ENCODE peak calls at places on chromosomes 6 and 20, in four cellular contexts. O is Calu3, F is midbrain, J is AG04450. I is an unnamed sample.

GRCh38 chr6:14328163-14328562 is 210.6 kb downstream of the CD83 start:
- DNase-seq in O (no peak), F (no peak), J (no peak), I (no peak)

GRCh38 chr6:125066964-125067363 is 86.6 kb upstream of the TPD52L1 start:
- DNase-seq in O (peak; percentile 4), F (no peak), J (no peak), I (no peak)

GRCh38 chr6:158837684-158838625 is 18.8 kb upstream of the EZR start:
- DNase-seq in O (no peak), F (no peak), J (no peak), I (no peak)

GRCh38 chr6:26222587-26222986 is 135.4 kb downstream of the HFE start:
- DNase-seq in O (no peak), F (no peak), J (no peak), I (no peak)

GRCh38 chr20:44918761-44919160 is 8.9 kb downstream of the PABPC1L start:
- DNase-seq in O (no peak), F (no peak), J (no peak), I (no peak)

GRCh38 chr20:47809561-47809960 is 24.3 kb upstream of the SULF2 start:
- DNase-seq in O (peak; percentile 95), F (no peak), J (no peak), I (no peak)

GRCh38 chr6:11263185-11263817 is 30.8 kb upstream of the NEDD9 start:
- DNase-seq in O (peak; percentile 51), F (no peak), J (peak; percentile 43), I (peak; percentile 26)

GRCh38 chr20:7240490-7240889 is 473.0 kb downstream of the BMP2 start:
- DNase-seq in O (no peak), F (no peak), J (no peak), I (no peak)

GRCh38 chr6:10019851-10020250 is 395.0 kb downstream of the TFAP2A start:
- DNase-seq in O (no peak), F (no peak), J (no peak), I (no peak)

GRCh38 chr6:34358389-34358906 is 34.0 kb downstream of the NUDT3 start:
- DNase-seq in O (peak; percentile 29), F (no peak), J (no peak), I (peak; percentile 46)

GRCh38 chr20:21388566-21388965 is 8.8 kb downstream of the NKX2-4 start:
- DNase-seq in O (no peak), F (no peak), J (no peak), I (no peak)

GRCh38 chr20:6756961-6757595 is 10.4 kb upstream of the BMP2 start:
- DNase-seq in O (no peak), F (no peak), J (no peak), I (no peak)

GRCh38 chr6:16785496-16785895 is 24.2 kb upstream of the ATXN1 start:
- DNase-seq in O (no peak), F (no peak), J (no peak), I (no peak)

GRCh38 chr6:48933136-48933535 is 529.9 kb downstream of the MMUT start:
- DNase-seq in O (no peak), F (no peak), J (no peak), I (no peak)

GRCh38 chr6:15389759-15390723 is 144.2 kb downstream of the JARID2 start:
- DNase-seq in O (peak; percentile 15), F (peak; percentile 71), J (no peak), I (peak; percentile 30)

GRCh38 chr6:11007715-11008608 is 36.1 kb downstream of the ELOVL2 start:
- DNase-seq in O (peak; percentile 3), F (no peak), J (no peak), I (no peak)

GRCh38 chr20:24769878-24770627 is 179.0 kb upstream of the CST7 start:
- DNase-seq in O (no peak), F (no peak), J (no peak), I (no peak)

GRCh38 chr6:25590986-25591385 is 61.0 kb upstream of the SCGN start:
- DNase-seq in O (no peak), F (no peak), J (no peak), I (no peak)

GRCh38 chr6:142478117-142478516 is 176.3 kb downstream of the ADGRG6 start:
- DNase-seq in O (no peak), F (no peak), J (no peak), I (no peak)

GRCh38 chr6:138975815-138976214 is 12.2 kb downstream of the REPS1 start:
- DNase-seq in O (no peak), F (no peak), J (no peak), I (no peak)

GRCh38 chr6:139135578-139136545 is 982 bp downstream of the HECA start:
- DNase-seq in O (peak; percentile 34), F (peak; percentile 50), J (no peak), I (peak; percentile 21)

GRCh38 chr6:6277418-6277817 is 43.0 kb downstream of the F13A1 start:
- DNase-seq in O (no peak), F (no peak), J (no peak), I (no peak)

GRCh38 chr20:44125332-44126127 is 61.5 kb downstream of the JPH2 start:
- DNase-seq in O (no peak), F (no peak), J (no peak), I (no peak)

GRCh38 chr6:14873781-14874446 is 372.0 kb upstream of the JARID2 start:
- DNase-seq in O (no peak), F (no peak), J (no peak), I (no peak)

GRCh38 chr20:46701556-46701955 is 7.9 kb upstream of the SLC2A10 start:
- DNase-seq in O (no peak), F (no peak), J (no peak), I (no peak)

GRCh38 chr20:63101781-63102719 is 95.3 kb upstream of the BHLHE23 start:
- DNase-seq in O (no peak), F (peak; percentile 15), J (no peak), I (peak; percentile 52)

GRCh38 chr6:44923416-44923815 is 404.7 kb upstream of the RUNX2 start:
- DNase-seq in O (no peak), F (no peak), J (no peak), I (no peak)

GRCh38 chr6:43509984-43510826 is at the start of gene LRRC73:
- DNase-seq in O (peak; percentile 96), F (peak; percentile 83), J (no peak), I (peak; percentile 95)

GRCh38 chr6:81878479-81878878 is 126.0 kb upstream of the TENT5A start:
- DNase-seq in O (no peak), F (no peak), J (no peak), I (no peak)

GRCh38 chr6:44661221-44661609 is 273.7 kb downstream of the CDC5L start:
- DNase-seq in O (no peak), F (no peak), J (no peak), I (no peak)

GRCh38 chr6:130583268-130583667 is 217.5 kb downstream of the TMEM200A start:
- DNase-seq in O (no peak), F (no peak), J (no peak), I (no peak)

GRCh38 chr20:17395729-17396128 is 135.4 kb downstream of the BFSP1 start:
- DNase-seq in O (no peak), F (no peak), J (no peak), I (no peak)

GRCh38 chr6:122778961-122779671 is 400 bp upstream of the FABP7 start:
- DNase-seq in O (no peak), F (peak; percentile 35), J (no peak), I (peak; percentile 90)

GRCh38 chr20:17615645-17616479 is 46.0 kb downstream of the DSTN start:
- DNase-seq in O (no peak), F (no peak), J (no peak), I (no peak)

GRCh38 chr6:7504041-7504440 is 37.4 kb upstream of the DSP start:
- DNase-seq in O (no peak), F (no peak), J (no peak), I (no peak)

GRCh38 chr6:44128020-44128917 is 915 bp downstream of the TMEM63B start:
- DNase-seq in O (peak; percentile 69), F (no peak), J (no peak), I (peak; percentile 50)

GRCh38 chr6:129842137-129842536 is 19.0 kb downstream of the TMEM244 start:
- DNase-seq in O (no peak), F (no peak), J (no peak), I (no peak)

I was measured in cerebellum.